ENCODE peak calls at places on chromosomes 4 and X, in four cellular contexts. E, C, X and N are unnamed samples.

GRCh38 chr4:89939994-89940393 is 45.3 kb downstream of the MMRN1 start:
- DNase-seq in E (no peak), C (no peak), X (no peak), N (no peak)

GRCh38 chr4:110540606-110541440 is 64.9 kb downstream of the ENPEP start:
- DNase-seq in E (no peak), C (no peak), X (no peak), N (no peak)

GRCh38 chrX:109710181-109710580 is 22.9 kb downstream of the ACSL4 start:
- DNase-seq in E (no peak), C (no peak), X (no peak), N (no peak)

GRCh38 chr4:169015237-169015636 is 5.2 kb upstream of the CBR4 start:
- DNase-seq in E (no peak), C (no peak), X (no peak), N (no peak)

GRCh38 chrX:107123750-107124149 is 5.1 kb upstream of the RBM41 start:
- DNase-seq in E (no peak), C (no peak), X (no peak), N (no peak)

GRCh38 chrX:905828-906566 is 275.4 kb downstream of the SHOX start:
- DNase-seq in E (no peak), C (no peak), X (no peak), N (no peak)

GRCh38 chr4:13544556-13545393 is 467 bp upstream of the NKX3-2 start:
- DNase-seq in E (peak; percentile 95), C (peak; percentile 94), X (peak; percentile 66), N (no peak)

GRCh38 chrX:107559506-107559905 is 68.8 kb upstream of the PRPS1 start:
- DNase-seq in E (no peak), C (no peak), X (no peak), N (no peak)

GRCh38 chr4:150491132-150492049 is 90.6 kb upstream of the MAB21L2 start:
- DNase-seq in E (no peak), C (no peak), X (no peak), N (no peak)

GRCh38 chr4:158259955-158260575 is 49.8 kb downstream of the TMEM144 start:
- DNase-seq in E (no peak), C (no peak), X (peak; percentile 9), N (no peak)

GRCh38 chrX:151754042-151754419 is 19.5 kb downstream of the CNGA2 start:
- DNase-seq in E (no peak), C (no peak), X (no peak), N (no peak)

GRCh38 chrX:139639253-139639652 is 68.7 kb downstream of the MCF2 start:
- DNase-seq in E (no peak), C (no peak), X (no peak), N (no peak)

GRCh38 chr4:186161138-186161537 is 30.2 kb upstream of the CYP4V2 start:
- DNase-seq in E (no peak), C (no peak), X (no peak), N (peak; percentile 63)

GRCh38 chr4:73862357-73862756 is 6.8 kb upstream of the CXCL1 start:
- DNase-seq in E (no peak), C (no peak), X (no peak), N (no peak)

GRCh38 chr4:30920043-30920442 is 199.9 kb downstream of the PCDH7 start:
- DNase-seq in E (peak; percentile 25), C (no peak), X (no peak), N (no peak)

GRCh38 chr4:180578175-180578574 is 1665.0 kb upstream of the TENM3 start:
- DNase-seq in E (no peak), C (no peak), X (no peak), N (no peak)

GRCh38 chr4:20543131-20543530 is 157.1 kb upstream of the PACRGL start:
- DNase-seq in E (no peak), C (no peak), X (no peak), N (no peak)

GRCh38 chrX:48998391-48998790 is 3.7 kb downstream of the GRIPAP1 start:
- DNase-seq in E (no peak), C (peak; percentile 25), X (no peak), N (no peak)

GRCh38 chr4:37890501-37891220 is at the start of gene TBC1D1:
- DNase-seq in E (peak; percentile 40), C (no peak), X (no peak), N (no peak)

GRCh38 chr4:43224591-43224990 is 332.1 kb downstream of the GRXCR1 start:
- DNase-seq in E (no peak), C (no peak), X (no peak), N (no peak)

GRCh38 chr4:38815879-38816782 is 11.5 kb upstream of the TLR1 start:
- DNase-seq in E (no peak), C (no peak), X (no peak), N (peak; percentile 56)

GRCh38 chrX:103531002-103531401 is 11.7 kb upstream of the RAB40A start:
- DNase-seq in E (no peak), C (no peak), X (no peak), N (no peak)

GRCh38 chrX:30615229-30615628 is 37.7 kb upstream of the TASL start:
- DNase-seq in E (no peak), C (no peak), X (no peak), N (no peak)

GRCh38 chrX:132068405-132068804 is 45.3 kb downstream of the STK26 start:
- DNase-seq in E (no peak), C (no peak), X (no peak), N (no peak)

DNA sequence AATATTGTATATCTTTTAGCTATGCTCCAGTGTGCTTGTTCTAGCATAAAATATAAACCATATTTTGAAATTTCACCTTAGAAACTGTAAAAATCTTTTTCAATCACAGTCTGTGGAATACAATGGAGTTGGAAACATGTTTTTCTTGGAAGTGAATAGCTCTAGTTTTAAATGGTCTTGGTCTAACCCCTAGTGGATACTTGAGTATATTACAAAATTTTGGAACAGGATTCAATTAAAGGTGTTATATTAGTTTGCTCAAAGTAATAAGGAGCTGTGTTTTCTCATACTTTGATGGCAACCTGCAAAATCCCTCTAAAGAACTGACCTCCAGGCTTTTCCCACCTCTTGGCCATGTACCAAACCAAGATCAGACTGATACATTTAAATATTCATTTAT is 48.2 kb downstream of the STK26 start:
- DNase-seq in E (no peak), C (peak; percentile 7), X (peak; percentile 1), N (no peak)
- TF ChIP-seq CTCF in E (no peak), C (no peak), X (peak; percentile 6), N (no peak)

GRCh38 chrX:32016195-32016594 is 944.4 kb upstream of the FTHL17 start:
- DNase-seq in E (no peak), C (no peak), X (no peak), N (no peak)

GRCh38 chrX:32010948-32011347 is 939.1 kb upstream of the FTHL17 start:
- DNase-seq in E (no peak), C (no peak), X (no peak), N (no peak)

GRCh38 chrX:32010157-32010656 is 938.4 kb upstream of the FTHL17 start:
- DNase-seq in E (no peak), C (no peak), X (no peak), N (no peak)
- TF ChIP-seq CREM in E (no peak), C (no peak), X (no peak), N (no peak)

DNA sequence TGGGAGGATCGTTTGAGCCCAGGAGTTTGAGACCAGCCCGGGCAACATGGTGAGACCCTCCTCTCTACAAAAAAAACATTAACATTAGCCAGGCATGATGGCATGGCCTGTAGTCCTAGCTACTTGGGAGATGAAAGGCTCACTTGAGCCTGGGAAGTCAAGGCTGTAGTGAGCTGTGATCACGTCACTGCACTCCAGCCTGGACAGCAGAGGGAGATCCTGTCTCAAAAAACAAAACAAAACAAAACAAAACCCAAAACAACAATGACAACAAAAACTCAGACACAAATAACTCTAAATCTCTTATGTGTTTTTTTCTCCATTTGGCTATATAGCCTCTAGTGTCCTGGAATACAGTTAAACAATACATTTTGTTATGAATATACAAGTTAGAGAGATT is 127.3 kb upstream of the STK26 start:
- DNase-seq in E (no peak), C (no peak), X (no peak), N (no peak)
- TF ChIP-seq CTCF in E (no peak), C (peak; percentile 18), X (no peak), N (no peak)

GRCh38 chr4:3204021-3204431 is 44.9 kb upstream of the MSANTD1 start:
- DNase-seq in E (no peak), C (no peak), X (peak; percentile 33), N (no peak)
- TF ChIP-seq CREM in E (no peak), C (no peak), X (no peak), N (no peak)